ENCODE peak calls at places on chromosomes 16 and 17, in four cellular contexts. X is NCI-H1436, Y is nucleus accumbens, I is A549. K is an unnamed sample.

GRCh38 chr17:27651411-27652345 is 20.7 kb downstream of the LGALS9 start:
- DNase-seq in X (peak), Y (no peak), I (no peak), K (peak)

GRCh38 chr17:64622931-64623654 is 39.0 kb downstream of the SMURF2 start:
- DNase-seq in X (no peak), Y (no peak), I (peak), K (no peak)

GRCh38 chr17:43720311-43721060 is 38.1 kb downstream of the SOST start:
- DNase-seq in X (peak), Y (peak), I (peak), K (peak)

GRCh38 chr16:27441276-27441675 is 39.3 kb downstream of the IL21R start:
- DNase-seq in X (no peak), Y (no peak), I (no peak), K (no peak)

GRCh38 chr17:16919663-16920627 is 52.0 kb downstream of the TNFRSF13B start:
- DNase-seq in X (no peak), Y (no peak), I (no peak), K (no peak)

GRCh38 chr16:80973991-80974390 is 32.7 kb downstream of the CMC2 start:
- DNase-seq in X (no peak), Y (no peak), I (no peak), K (no peak)

GRCh38 chr17:31593806-31594205 is 202.3 kb downstream of the RAB11FIP4 start:
- DNase-seq in X (no peak), Y (no peak), I (no peak), K (no peak)

GRCh38 chr17:4806770-4807533 is at the start of gene PLD2:
- DNase-seq in X (peak), Y (peak), I (peak), K (peak)

GRCh38 chr16:11354733-11355574 is 9.7 kb downstream of the RMI2 start:
- DNase-seq in X (no peak), Y (no peak), I (no peak), K (no peak)

GRCh38 chr17:42743595-42744282 is 1.1 kb downstream of the EZH1 start:
- DNase-seq in X (no peak), Y (no peak), I (peak), K (peak)

GRCh38 chr17:50476545-50477315 is 1.9 kb upstream of the RSAD1 start:
- DNase-seq in X (no peak), Y (no peak), I (no peak), K (no peak)

K was measured in NCI-H526.